ENCODE peak calls at places on chromosomes 12 and 14, in eight cellular contexts. S is GM12865, P is HepG2, X is HCT116, F is fibroblast of villous mesenchyme, Z is PC-3, G is mucosa of descending colon, B is fibroblast of the aortic adventitia. T is an unnamed sample.

GRCh38 chr14:76908834-76909233 is 82.6 kb downstream of the LRRC74A start:
- DNase-seq in S (peak; percentile 79), P (no peak), X (no peak), F (no peak), Z (no peak), G (no peak), B (no peak), T (no peak)

GRCh38 chr12:47286676-47287075 is 206.9 kb upstream of the AMIGO2 start:
- DNase-seq in S (no peak), P (no peak), X (no peak), F (no peak), Z (no peak), G (no peak), B (no peak), T (no peak)

GRCh38 chr12:67998379-67998778 is 9.1 kb downstream of the IFNG-AS1 start:
- DNase-seq in S (no peak), P (no peak), X (no peak), F (no peak), Z (no peak), G (no peak), B (no peak), T (no peak)

GRCh38 chr12:82314406-82314892 is 43.7 kb downstream of the CCDC59 start:
- DNase-seq in S (no peak), P (peak; percentile 79), X (no peak), F (no peak), Z (peak; percentile 36), G (peak; percentile 66), B (no peak), T (no peak)

GRCh38 chr12:78406776-78407335 is 457.7 kb upstream of the SYT1 start:
- DNase-seq in S (peak; percentile 44), P (no peak), X (no peak), F (peak; percentile 6), Z (no peak), G (no peak), B (peak; percentile 19), T (peak; percentile 10)

GRCh38 chr14:101843665-101844064 is 82.2 kb downstream of the PPP2R5C start:
- DNase-seq in S (peak; percentile 88), P (no peak), X (no peak), F (no peak), Z (peak; percentile 21), G (no peak), B (no peak), T (no peak)

GRCh38 chr12:2960432-2960956 is 1.3 kb downstream of the TEAD4 start:
- DNase-seq in S (peak; percentile 13), P (peak; percentile 34), X (no peak), F (peak; percentile 19), Z (peak; percentile 41), G (no peak), B (peak; percentile 39), T (peak; percentile 62)

GRCh38 chr14:41925409-41925808 is 318.7 kb downstream of the LRFN5 start:
- DNase-seq in S (no peak), P (peak; percentile 28), X (peak; percentile 10), F (peak; percentile 6), Z (peak; percentile 63), G (no peak), B (peak; percentile 59), T (peak; percentile 45)

GRCh38 chr12:30200864-30201263 is 417.1 kb upstream of the TMTC1 start:
- DNase-seq in S (no peak), P (no peak), X (no peak), F (peak; percentile 2), Z (no peak), G (no peak), B (no peak), T (peak; percentile 15)

GRCh38 chr12:105454688-105455087 is 124.2 kb downstream of the C12orf75 start:
- DNase-seq in S (no peak), P (no peak), X (no peak), F (no peak), Z (no peak), G (no peak), B (no peak), T (no peak)

GRCh38 chr12:105451798-105452197 is 121.3 kb downstream of the C12orf75 start:
- DNase-seq in S (no peak), P (no peak), X (no peak), F (no peak), Z (no peak), G (no peak), B (no peak), T (no peak)

GRCh38 chr12:105457026-105457425 is 126.5 kb downstream of the C12orf75 start:
- DNase-seq in S (no peak), P (no peak), X (no peak), F (no peak), Z (no peak), G (no peak), B (no peak), T (no peak)

GRCh38 chr12:105453306-105453705 is 122.8 kb downstream of the C12orf75 start:
- DNase-seq in S (no peak), P (no peak), X (no peak), F (no peak), Z (no peak), G (no peak), B (no peak), T (peak; percentile 23)

GRCh38 chr12:105455250-105455649 is 124.8 kb downstream of the C12orf75 start:
- DNase-seq in S (no peak), P (no peak), X (no peak), F (no peak), Z (peak; percentile 94), G (no peak), B (no peak), T (no peak)
- TF ChIP-seq CTCF in S (no peak), P (no peak), X (no peak), F (no peak), Z (peak; percentile 80), G (no peak), B (no peak), T (no peak)

DNA sequence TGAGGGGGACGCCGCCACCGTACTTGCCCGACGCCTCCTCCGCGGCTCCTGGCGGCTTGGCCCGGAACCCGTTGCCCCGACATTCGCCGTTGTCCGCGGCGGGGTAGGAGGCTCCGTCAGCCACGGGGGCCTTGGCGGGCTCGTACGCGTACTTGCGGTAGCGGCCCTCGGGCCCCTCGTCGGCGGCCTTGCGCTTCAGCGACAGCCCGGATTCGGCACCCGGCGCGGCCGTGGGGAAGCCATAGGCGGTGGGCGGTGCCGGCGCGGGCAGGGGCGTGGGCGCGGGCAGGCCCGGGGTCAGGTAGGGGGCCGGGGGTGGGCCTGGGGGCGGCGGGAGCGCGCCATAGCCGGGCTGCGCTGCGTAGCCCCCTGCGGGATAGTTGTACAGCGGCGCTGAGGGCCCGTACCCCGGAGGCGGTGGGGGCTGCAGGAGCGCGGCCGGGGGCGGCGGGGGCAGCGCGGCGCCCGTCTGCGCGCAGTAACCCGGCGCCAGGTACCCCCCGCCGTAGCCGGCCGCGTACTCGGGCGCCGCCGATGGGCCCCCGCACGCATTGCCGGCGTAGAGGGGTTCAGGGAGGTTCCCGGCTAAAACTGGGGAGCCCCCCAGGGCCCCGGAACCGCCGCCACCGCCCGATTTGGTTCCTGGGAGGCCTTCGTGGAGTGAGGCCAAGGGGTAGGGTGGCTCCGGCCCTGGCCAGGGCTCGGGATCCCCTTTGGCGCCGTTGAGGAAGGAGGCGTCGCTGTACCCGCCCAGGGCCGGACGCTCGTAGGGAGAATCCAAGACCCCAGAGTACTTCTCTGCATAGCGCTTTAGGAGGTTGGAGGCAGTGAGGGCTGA is 26.9 kb downstream of the FIGNL2 start:
- DNase-seq in S (no peak), P (no peak), X (no peak), F (no peak), Z (no peak), G (peak; percentile 40), B (no peak), T (no peak)
- H3K4me3 ChIP-seq in S (peak overlapping the region; percentile 28), P (no peak overlapping the region), X (peak overlapping the region; percentile 65), F (peak overlapping the region; percentile 78), Z (peak overlapping the region; percentile 88), G (no peak overlapping the region), B (peak overlapping the region; percentile 28), T (no peak overlapping the region)

GRCh38 chr14:89444044-89444443 is 27.0 kb upstream of the FOXN3 start:
- DNase-seq in S (peak; percentile 41), P (no peak), X (no peak), F (no peak), Z (no peak), G (no peak), B (no peak), T (no peak)

GRCh38 chr14:89443002-89443660 is 26.1 kb upstream of the FOXN3 start:
- DNase-seq in S (no peak), P (no peak), X (no peak), F (no peak), Z (peak; percentile 40), G (no peak), B (no peak), T (peak; percentile 41)

GRCh38 chr14:89442280-89442679 is 25.2 kb upstream of the FOXN3 start:
- DNase-seq in S (no peak), P (no peak), X (no peak), F (no peak), Z (no peak), G (no peak), B (no peak), T (no peak)

GRCh38 chr14:89445252-89445973 is 28.4 kb upstream of the FOXN3 start:
- DNase-seq in S (peak; percentile 43), P (no peak), X (no peak), F (no peak), Z (no peak), G (no peak), B (no peak), T (no peak)

DNA sequence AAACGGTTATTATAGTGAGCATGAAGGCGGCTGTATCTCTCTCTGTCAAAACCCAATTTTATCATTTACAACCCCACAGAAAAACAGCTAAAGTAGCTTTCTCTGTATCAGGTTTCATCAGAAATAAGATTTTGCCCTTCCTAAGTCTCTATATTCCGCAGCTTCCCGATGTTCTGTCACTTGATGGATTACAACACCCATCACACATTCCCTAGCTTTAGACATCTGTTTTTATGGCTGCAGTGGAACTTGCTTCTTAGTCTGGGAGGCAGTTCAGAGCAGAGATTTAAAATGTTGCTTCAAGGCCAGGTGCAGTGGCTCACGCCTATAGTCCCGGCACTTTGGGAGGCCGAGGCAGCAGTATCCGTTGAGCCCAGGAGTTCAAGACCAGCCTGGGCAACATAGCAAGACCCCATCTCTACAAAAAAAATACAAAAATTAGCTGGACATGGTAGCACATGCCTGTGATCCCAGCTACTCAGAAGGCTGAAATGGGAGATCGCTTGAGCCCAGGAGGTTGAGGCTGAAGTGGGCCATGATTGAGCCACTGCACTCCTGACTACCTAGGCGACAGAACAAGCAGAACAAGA is 27.6 kb upstream of the FOXN3 start:
- DNase-seq in S (no peak), P (no peak), X (no peak), F (peak; percentile 56), Z (no peak), G (no peak), B (no peak), T (no peak)
- TF ChIP-seq CTCF in S (no peak), P (no peak), X (no peak), F (no peak), Z (no peak), G (no peak), B (no peak), T (no peak)

GRCh38 chr12:123384994-123385376 is 1.1 kb downstream of the KMT5A start:
- DNase-seq in S (no peak), P (no peak), X (no peak), F (no peak), Z (peak; percentile 68), G (no peak), B (peak; percentile 87), T (peak; percentile 80)
- H3K4me3 ChIP-seq in S (peak overlapping the region; percentile 70), P (peak overlapping the region; percentile 88), X (peak overlapping the region; percentile 90), F (peak overlapping the region; percentile 71), Z (peak overlapping the region; percentile 93), G (no peak overlapping the region), B (peak overlapping the region; percentile 83), T (peak overlapping the region; percentile 89)